ENCODE peak calls at places on chromosome 3, in seven cellular contexts. H is anterior cingulate cortex, D is foreskin fibroblast, I is HepG2, R is iPS-NIHi11, C is A172, A is mammary epithelial cell. S is an unnamed sample.

GRCh38 chr3:72628065-72628464 is 220.2 kb downstream of the SHQ1 start:
- DNase-seq in C (no peak), A (peak; percentile 94), D (no peak), H (no peak), R (peak; percentile 45), I (no peak), S (no peak)

GRCh38 chr3:43690400-43691119 is at the start of gene ABHD5:
- DNase-seq in H (peak; percentile 88), R (peak; percentile 97), A (peak; percentile 95), D (peak; percentile 95), C (peak; percentile 75), I (peak; percentile 81), S (peak; percentile 92)

GRCh38 chr3:172188511-172188910 is 149.1 kb downstream of the FNDC3B start:
- DNase-seq in D (no peak), H (no peak), C (no peak), A (no peak), R (no peak), I (no peak), S (no peak)

GRCh38 chr3:43453981-43454380 is 167.6 kb downstream of the SNRK start:
- DNase-seq in A (no peak), H (no peak), R (no peak), I (no peak), D (no peak), C (no peak), S (no peak)

GRCh38 chr3:47016934-47017435 is 37.5 kb downstream of the NBEAL2 start:
- DNase-seq in D (peak; percentile 80), I (no peak), C (peak; percentile 85), A (peak; percentile 76), R (no peak), H (no peak), S (peak; percentile 71)

GRCh38 chr3:41652931-41653330 is 309.0 kb downstream of the ULK4 start:
- DNase-seq in A (peak; percentile 24), D (no peak), C (no peak), I (no peak), H (no peak), R (no peak), S (no peak)

GRCh38 chr3:48000212-48000611 is 16.0 kb downstream of the MAP4 start:
- DNase-seq in D (no peak), C (no peak), H (no peak), A (no peak), I (peak; percentile 24), R (no peak), S (no peak)

GRCh38 chr3:116338713-116339112 is 106.6 kb downstream of the LSAMP start:
- DNase-seq in C (no peak), A (no peak), D (no peak), R (no peak), H (no peak), I (no peak), S (no peak)

GRCh38 chr3:45225465-45226205 is 452 bp downstream of the TMEM158 start:
- DNase-seq in C (no peak), R (peak; percentile 46), H (no peak), A (no peak), I (no peak), D (no peak), S (peak; percentile 50)

GRCh38 chr3:29697989-29698388 is 417.1 kb downstream of the RBMS3 start:
- DNase-seq in A (peak; percentile 5), R (no peak), H (no peak), I (no peak), C (peak; percentile 35), D (peak; percentile 31), S (no peak)